ENCODE peak calls at places on chromosomes 16 and 17, in six cellular contexts. Z is HCT116, D is K562, H is GM12878, S is H1, P is HepG2. M is an unnamed sample.

GRCh38 chr17:7631398-7632380 is 1.8 kb downstream of the SHBG start:
- DNase-seq in D (no peak), S (no peak), P (peak; percentile 63), H (no peak), Z (no peak), M (no peak)

GRCh38 chr16:13181432-13181831 is 280.0 kb downstream of the SHISA9 start:
- DNase-seq in H (no peak), S (no peak), Z (no peak), D (no peak), P (no peak), M (no peak)

GRCh38 chr17:8162997-8163977 is 539 bp upstream of the VAMP2 start:
- DNase-seq in H (no peak), D (no peak), Z (no peak), P (no peak), S (peak; percentile 90), M (no peak)

GRCh38 chr16:67915831-67916723 is 15.6 kb downstream of the CTRL start:
- DNase-seq in Z (no peak), H (no peak), P (peak; percentile 59), D (no peak), S (no peak), M (no peak)

GRCh38 chr16:22313141-22313781 is 16.1 kb downstream of the POLR3E start:
- DNase-seq in Z (no peak), D (peak; percentile 29), P (no peak), S (no peak), H (no peak), M (no peak)

GRCh38 chr16:30122621-30123160 is 329 bp downstream of the MAPK3 start:
- DNase-seq in P (no peak), Z (no peak), D (peak; percentile 77), H (no peak), S (no peak), M (no peak)

GRCh38 chr17:13346592-13346991 is 255.1 kb downstream of the HS3ST3A1 start:
- DNase-seq in H (no peak), P (no peak), S (no peak), Z (no peak), D (no peak), M (no peak)

GRCh38 chr17:16288860-16289571 is 64.3 kb downstream of the CENPV start:
- DNase-seq in H (no peak), P (peak; percentile 85), S (no peak), Z (no peak), D (no peak), M (no peak)

GRCh38 chr16:64711596-64711995 is 410.3 kb downstream of the CDH11 start:
- DNase-seq in D (no peak), P (no peak), Z (no peak), H (no peak), S (no peak), M (no peak)

GRCh38 chr16:66270333-66270927 is 96.1 kb upstream of the CDH5 start:
- DNase-seq in D (peak; percentile 91), H (no peak), Z (peak; percentile 58), P (peak; percentile 65), S (peak; percentile 51), M (peak; percentile 70)

GRCh38 chr17:60406887-60407286 is 15.0 kb upstream of the USP32 start:
- DNase-seq in D (no peak), S (no peak), P (no peak), H (no peak), Z (no peak), M (no peak)

GRCh38 chr16:86302710-86303109 is 207.6 kb upstream of the FOXF1 start:
- DNase-seq in D (no peak), P (no peak), H (no peak), Z (no peak), S (no peak), M (no peak)

GRCh38 chr17:66255112-66255511 is 25.9 kb upstream of the APOH start:
- DNase-seq in P (peak; percentile 87), S (no peak), Z (peak; percentile 79), D (peak; percentile 53), H (no peak), M (peak; percentile 23)

GRCh38 chr16:66658143-66658859 is 38.2 kb downstream of the CMTM4 start:
- DNase-seq in D (no peak), H (no peak), Z (no peak), S (no peak), P (no peak), M (no peak)

GRCh38 chr17:37361543-37361942 is 14.2 kb upstream of the C17orf78 start:
- DNase-seq in H (no peak), Z (no peak), D (no peak), S (no peak), P (no peak), M (no peak)

GRCh38 chr17:70242781-70243437 is 73.6 kb downstream of the KCNJ2 start:
- DNase-seq in P (no peak), D (no peak), H (no peak), Z (no peak), S (no peak), M (no peak)

GRCh38 chr16:15976929-15977637 is 27.7 kb downstream of the ABCC1 start:
- DNase-seq in Z (no peak), D (no peak), P (no peak), S (no peak), H (no peak), M (no peak)

GRCh38 chr17:62761884-62762283 is 46.2 kb downstream of the MARCHF10 start:
- DNase-seq in S (peak; percentile 92), Z (no peak), D (no peak), H (no peak), P (no peak), M (peak; percentile 84)
- TF ChIP-seq ZNF274 in S (no peak), Z (no peak), D (no peak), H (no peak), P (no peak), M (no peak)

GRCh38 chr17:2237960-2238359 is 65.6 kb downstream of the SMG6 start:
- DNase-seq in Z (no peak), H (no peak), S (no peak), D (no peak), P (no peak), M (no peak)
- H3K4me3 ChIP-seq in Z (no peak overlapping the region), H (peak overlapping the region; percentile 45), S (no peak overlapping the region), D (no peak overlapping the region), P (no peak overlapping the region), M (no peak overlapping the region)

DNA sequence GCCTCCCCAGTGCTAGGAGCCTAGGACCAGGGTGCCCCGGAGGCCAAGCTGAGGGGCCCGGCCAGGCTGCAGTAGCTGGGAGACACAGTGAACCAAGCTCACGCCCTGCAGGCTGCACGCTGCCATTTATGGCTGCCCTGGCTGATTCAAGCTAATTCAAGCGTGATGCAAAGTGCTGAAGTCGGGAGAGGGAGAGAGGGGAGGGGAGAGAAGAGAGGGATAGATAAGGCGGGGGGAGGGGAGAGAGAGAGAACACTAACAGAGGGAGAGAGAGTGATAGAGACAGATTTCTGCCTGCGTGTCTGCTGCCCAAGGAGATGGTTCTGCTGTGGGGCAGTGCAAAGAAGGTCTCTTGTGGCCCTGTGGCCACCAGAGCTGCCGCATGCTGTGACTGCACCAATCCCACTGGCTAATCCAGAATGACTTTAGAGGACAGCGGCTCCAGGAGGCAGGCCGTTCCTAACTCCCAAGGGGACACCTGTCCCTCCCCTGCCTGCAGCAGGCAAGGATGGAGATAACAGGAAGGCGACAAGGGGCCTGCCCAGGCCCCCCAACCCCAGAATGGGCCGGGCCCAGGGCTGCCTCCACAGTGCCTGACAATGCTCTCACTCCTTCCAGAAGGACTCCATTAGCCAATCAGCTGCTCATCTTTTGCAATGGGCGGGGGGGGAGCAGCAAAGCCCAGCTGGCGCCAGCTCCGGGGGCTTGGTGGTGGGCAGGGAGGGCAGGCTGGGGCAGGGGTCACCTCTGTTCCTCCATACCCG is 12.9 kb downstream of the MXRA7 start:
- DNase-seq in P (no peak), S (no peak), H (no peak), D (peak; percentile 67), Z (no peak), M (no peak)
- H3K9ac ChIP-seq in P (no peak overlapping the region), S (no peak overlapping the region), H (no peak overlapping the region), D (peak overlapping the region; percentile 85), Z (no peak overlapping the region), M (peak overlapping the region; percentile 17)

GRCh38 chr17:4558311-4558972 is 1.9 kb downstream of the GGT6 start:
- DNase-seq in P (no peak), H (no peak), Z (no peak), S (no peak), D (no peak), M (no peak)

GRCh38 chr17:4560837-4561241 is 462 bp upstream of the GGT6 start:
- DNase-seq in Z (no peak), D (peak; percentile 31), H (no peak), S (no peak), P (peak; percentile 27), M (no peak)

GRCh38 chr17:4559139-4559791 is 1.1 kb downstream of the GGT6 start:
- DNase-seq in H (no peak), P (no peak), Z (no peak), S (no peak), D (no peak), M (no peak)

GRCh38 chr17:4562000-4562969 is 1.9 kb upstream of the GGT6 start:
- DNase-seq in P (no peak), Z (no peak), D (no peak), H (no peak), S (no peak), M (no peak)

GRCh38 chr17:4559851-4560820 is at the start of gene GGT6:
- DNase-seq in S (no peak), P (no peak), H (no peak), Z (no peak), D (no peak), M (no peak)
- TF ChIP-seq ZNF274 in S (no peak), P (no peak), H (no peak), Z (no peak), D (no peak), M (no peak)

GRCh38 chr17:41777157-41777578 is 9.3 kb downstream of the JUP start:
- DNase-seq in P (peak; percentile 64), Z (no peak), D (no peak), H (no peak), S (no peak), M (no peak)

GRCh38 chr17:41779954-41780353 is 6.6 kb downstream of the JUP start:
- DNase-seq in S (no peak), Z (no peak), D (no peak), H (no peak), P (no peak), M (no peak)

GRCh38 chr17:41775394-41776226 is 10.9 kb downstream of the JUP start:
- DNase-seq in D (peak; percentile 16), H (no peak), P (no peak), Z (no peak), S (no peak), M (no peak)

GRCh38 chr17:41781404-41782110 is 5.0 kb downstream of the JUP start:
- DNase-seq in S (no peak), D (no peak), P (no peak), H (no peak), Z (no peak), M (no peak)

GRCh38 chr17:41777579-41778188 is 8.8 kb downstream of the JUP start:
- DNase-seq in D (no peak), H (no peak), P (peak; percentile 77), S (no peak), Z (no peak), M (no peak)
- H3K4me3 ChIP-seq in D (no peak overlapping the region), H (no peak overlapping the region), P (peak overlapping the region; percentile 24), S (no peak overlapping the region), Z (no peak overlapping the region), M (no peak overlapping the region)

DNA sequence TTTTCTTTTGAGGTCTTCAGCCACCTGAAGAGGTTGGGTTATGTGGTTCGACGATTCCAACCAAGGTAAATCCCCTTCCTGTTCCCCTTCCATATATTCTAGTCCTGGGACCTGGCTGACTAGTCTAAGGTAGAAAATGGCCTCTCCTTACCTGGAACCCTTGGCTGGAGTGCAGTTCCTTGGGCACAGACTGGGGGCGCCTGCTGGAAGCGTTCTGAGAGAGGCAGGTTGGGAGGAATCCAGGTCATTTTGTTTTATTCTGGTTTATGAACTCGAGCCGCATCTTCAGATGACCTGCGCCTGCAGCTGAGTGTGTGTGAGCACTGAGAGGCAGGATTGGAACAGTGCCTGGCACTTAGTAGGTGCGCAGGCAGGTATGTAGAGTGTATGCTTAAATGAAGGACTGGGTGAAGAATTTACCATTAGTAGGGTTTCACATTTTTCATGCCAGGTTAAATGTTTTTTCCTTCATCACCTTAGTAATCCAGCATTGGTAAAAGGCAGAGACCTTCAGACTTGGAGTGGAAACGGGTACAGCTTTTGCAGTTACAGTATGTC is 2.7 kb downstream of the TSEN54 start:
- DNase-seq in D (no peak), Z (no peak), H (no peak), P (no peak), S (no peak), M (no peak)
- H3K9ac ChIP-seq in D (no peak overlapping the region), Z (no peak overlapping the region), H (no peak overlapping the region), P (no peak overlapping the region), S (no peak overlapping the region), M (no peak overlapping the region)